ENCODE peak calls at places on chromosome 16, in nine cellular contexts. J is AG10803; M is NB4; K is effector memory CD4-positive, alpha-beta T cell; P is lower leg skin; H is NT2/D1; X is kidney epithelial cell; Y is stomach; Z is breast epithelium. Q is an unnamed sample.
A peak's percentile ranks its signal among the peaks of the same experiment; 100 is the strongest.

GRCh38 chr16:87041286-87041685 is 275.9 kb downstream of the C16orf95 start:
- DNase-seq in J (no peak), M (no peak), K (no peak), P (no peak), H (no peak), X (no peak), Y (no peak), Z (no peak), Q (no peak)

GRCh38 chr16:12543700-12544476 is 259.8 kb downstream of the CPPED1 start:
- DNase-seq in J (no peak), M (no peak), K (no peak), P (no peak), H (no peak), X (no peak), Y (no peak), Z (no peak), Q (no peak)

GRCh38 chr16:58105619-58106018 is 23.6 kb downstream of the CFAP20 start:
- DNase-seq in J (no peak), M (peak; percentile 43), K (no peak), P (no peak), H (no peak), X (no peak), Y (no peak), Z (no peak), Q (no peak)

GRCh38 chr16:81623365-81624102 is 155.6 kb upstream of the PLCG2 start:
- DNase-seq in J (peak; percentile 54), M (peak; percentile 75), K (peak; percentile 46), P (no peak), H (peak; percentile 39), X (no peak), Y (peak; percentile 57), Z (no peak), Q (peak; percentile 46)

GRCh38 chr16:60608971-60609370 is 1427.3 kb downstream of the CDH8 start:
- DNase-seq in J (no peak), M (no peak), K (no peak), P (no peak), H (no peak), X (no peak), Y (no peak), Z (no peak), Q (no peak)

GRCh38 chr16:81684901-81685300 is 94.2 kb upstream of the PLCG2 start:
- DNase-seq in J (no peak), M (no peak), K (no peak), P (no peak), H (no peak), X (no peak), Y (no peak), Z (no peak), Q (no peak)

GRCh38 chr16:12455287-12455798 is 348.3 kb downstream of the CPPED1 start:
- DNase-seq in J (peak; percentile 63), M (peak; percentile 65), K (no peak), P (no peak), H (peak; percentile 68), X (peak; percentile 14), Y (peak; percentile 61), Z (no peak), Q (peak; percentile 38)

GRCh38 chr16:81610144-81610842 is 165.7 kb downstream of the CMIP start:
- DNase-seq in J (peak; percentile 81), M (no peak), K (no peak), P (no peak), H (no peak), X (no peak), Y (peak; percentile 58), Z (peak; percentile 64), Q (no peak)

GRCh38 chr16:17382514-17382913 is 88.2 kb downstream of the XYLT1 start:
- DNase-seq in J (no peak), M (no peak), K (no peak), P (no peak), H (no peak), X (no peak), Y (no peak), Z (no peak), Q (no peak)

GRCh38 chr16:75248142-75248535 is 3.3 kb downstream of the BCAR1 start:
- DNase-seq in J (no peak), M (no peak), K (no peak), P (no peak), H (no peak), X (no peak), Y (peak; percentile 68), Z (no peak), Q (no peak)

GRCh38 chr16:74438492-74438979 is 17.3 kb upstream of the CLEC18B start:
- DNase-seq in J (no peak), M (peak; percentile 80), K (no peak), P (no peak), H (no peak), X (no peak), Y (no peak), Z (no peak), Q (peak; percentile 31)

GRCh38 chr16:28478511-28479180 is 6.5 kb upstream of the NPIPB7 start:
- DNase-seq in J (no peak), M (no peak), K (no peak), P (no peak), H (no peak), X (no peak), Y (no peak), Z (no peak), Q (no peak)

GRCh38 chr16:74591914-74592650 is 14.8 kb downstream of the GLG1 start:
- DNase-seq in J (no peak), M (peak; percentile 28), K (no peak), P (no peak), H (no peak), X (no peak), Y (no peak), Z (no peak), Q (no peak)

DNA sequence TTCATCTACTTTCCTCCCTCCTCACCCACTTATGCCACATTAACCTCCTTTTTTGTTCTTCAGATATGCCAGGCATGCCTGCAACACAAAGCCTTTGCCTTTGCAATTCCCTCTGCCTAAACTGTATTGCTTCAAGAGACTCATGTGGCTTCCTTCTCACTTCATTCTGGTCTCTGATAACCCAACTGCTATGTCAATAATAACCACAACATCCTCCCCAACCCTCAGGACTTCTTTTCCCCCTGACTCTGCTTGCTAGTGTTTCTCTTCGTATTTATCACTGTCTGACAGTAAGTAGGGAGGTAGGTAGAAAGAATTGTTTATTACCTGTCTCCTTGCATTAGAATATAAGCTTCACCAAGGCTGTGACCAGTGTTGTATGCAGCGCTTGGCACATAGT is 22.4 kb downstream of the RBL2 start:
- DNase-seq in J (no peak), M (peak; percentile 45), K (peak; percentile 12), P (no peak), H (no peak), X (no peak), Y (no peak), Z (no peak), Q (peak; percentile 75)
- H3K4me3 ChIP-seq in J (no peak overlapping the region), M (no peak overlapping the region), K (peak overlapping the region; percentile 0), P (no peak overlapping the region), H (no peak overlapping the region), X (no peak overlapping the region), Y (no peak overlapping the region), Z (no peak overlapping the region), Q (peak overlapping the region; percentile 33)

GRCh38 chr16:68233085-68233834 is 2.7 kb downstream of the ESRP2 start:
- DNase-seq in J (no peak), M (no peak), K (no peak), P (no peak), H (no peak), X (no peak), Y (no peak), Z (no peak), Q (no peak)
- H3K4me3 ChIP-seq in J (no peak overlapping the region), M (no peak overlapping the region), K (no peak overlapping the region), P (no peak overlapping the region), H (no peak overlapping the region), X (no peak overlapping the region), Y (peak overlapping the region; percentile 17), Z (no peak overlapping the region), Q (no peak overlapping the region)

GRCh38 chr16:30368792-30369090 is 1.6 kb downstream of the TBC1D10B start:
- DNase-seq in J (no peak), M (no peak), K (no peak), P (no peak), H (no peak), X (no peak), Y (no peak), Z (no peak), Q (no peak)

GRCh38 chr16:30369091-30369937 is 980 bp downstream of the TBC1D10B start:
- DNase-seq in J (no peak), M (peak; percentile 38), K (no peak), P (no peak), H (no peak), X (no peak), Y (no peak), Z (no peak), Q (peak; percentile 36)

GRCh38 chr16:30367349-30368009 is 2.8 kb downstream of the TBC1D10B start:
- DNase-seq in J (no peak), M (no peak), K (no peak), P (no peak), H (no peak), X (no peak), Y (no peak), Z (no peak), Q (no peak)

GRCh38 chr16:30369938-30370443 is 303 bp downstream of the TBC1D10B start:
- DNase-seq in J (peak; percentile 12), M (no peak), K (no peak), P (no peak), H (no peak), X (no peak), Y (no peak), Z (no peak), Q (no peak)

DNA sequence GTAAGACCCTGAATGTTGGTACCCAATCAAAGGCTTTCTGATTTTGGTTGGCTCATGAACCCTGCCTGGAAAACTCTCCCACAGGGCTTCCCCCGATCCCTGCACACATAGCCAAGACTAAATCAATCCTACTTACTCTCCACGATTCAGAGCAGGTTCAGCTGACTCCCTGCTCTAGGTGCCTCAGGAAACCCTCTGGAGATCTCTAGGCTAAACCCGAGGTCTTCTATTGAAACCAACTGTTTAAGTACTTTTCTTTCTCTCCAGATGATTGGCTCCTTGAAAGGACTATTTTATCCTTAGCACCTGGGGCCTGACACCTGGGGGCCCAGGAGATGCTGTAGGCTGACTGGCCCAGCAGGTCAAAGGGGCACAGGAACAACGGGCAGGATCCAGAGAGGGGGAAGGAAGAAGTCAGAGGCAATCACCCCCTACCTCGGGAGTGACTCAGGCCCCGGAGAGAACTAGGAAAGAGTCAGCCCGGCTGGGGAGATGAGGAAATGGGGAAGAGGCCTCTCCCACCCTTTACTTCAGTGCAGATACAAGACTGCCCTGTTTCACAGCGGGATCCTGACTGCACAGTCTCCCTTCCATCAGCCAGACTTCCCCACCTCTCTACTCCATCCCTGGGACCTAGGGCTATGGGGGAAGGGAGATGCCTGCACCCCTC is 2.0 kb downstream of the TBC1D10B start:
- DNase-seq in J (peak; percentile 44), M (peak; percentile 84), K (no peak), P (no peak), H (no peak), X (no peak), Y (no peak), Z (no peak), Q (no peak)
- H3K4me3 ChIP-seq in J (peak overlapping the region; percentile 88), M (peak overlapping the region; percentile 84), K (peak overlapping the region; percentile 73), P (no peak overlapping the region), H (peak overlapping the region; percentile 68), X (peak overlapping the region; percentile 78), Y (peak overlapping the region; percentile 97), Z (peak overlapping the region; percentile 88), Q (peak overlapping the region; percentile 76)

GRCh38 chr16:89319883-89320716 is 102.6 kb downstream of the ZNF778 start:
- DNase-seq in J (peak; percentile 66), M (peak; percentile 74), K (no peak), P (no peak), H (peak; percentile 39), X (peak; percentile 69), Y (peak; percentile 51), Z (peak; percentile 28), Q (no peak)
- H3K4me3 ChIP-seq in J (peak overlapping the region; percentile 33), M (no peak overlapping the region), K (no peak overlapping the region), P (no peak overlapping the region), H (no peak overlapping the region), X (no peak overlapping the region), Y (peak overlapping the region; percentile 25), Z (peak overlapping the region; percentile 13), Q (no peak overlapping the region)